ENCODE peak calls at places on chromosome 22, in nine cellular contexts. F, O, V, D, G, Q, U, S and R are unnamed samples.
A peak's percentile ranks its signal among the peaks of the same experiment; 100 is the strongest.

GRCh38 chr22:19336133-19337075 is 44.9 kb upstream of the CLTCL1 start:
- DNase-seq in Q (no peak), G (peak; percentile 13), V (no peak), S (no peak), D (no peak), F (no peak), U (no peak), O (no peak), R (no peak)

GRCh38 chr22:50276143-50276542 is 6.0 kb upstream of the MAPK11 start:
- DNase-seq in U (no peak), Q (peak; percentile 77), F (peak; percentile 87), G (peak; percentile 81), O (peak; percentile 93), V (peak; percentile 43), S (peak; percentile 22), D (peak; percentile 67), R (peak; percentile 50)

GRCh38 chr22:26286091-26286780 is 117.0 kb downstream of the SEZ6L start:
- DNase-seq in D (no peak), F (no peak), G (no peak), O (no peak), U (no peak), V (no peak), Q (no peak), S (no peak), R (no peak)

GRCh38 chr22:32700186-32700882 is 101.2 kb upstream of the TIMP3 start:
- DNase-seq in D (no peak), O (no peak), F (no peak), Q (no peak), G (no peak), S (no peak), U (peak; percentile 48), V (peak; percentile 58), R (no peak)

GRCh38 chr22:29032584-29032983 is 29.0 kb downstream of the C22orf31 start:
- DNase-seq in O (no peak), S (no peak), D (no peak), V (peak; percentile 27), F (no peak), U (peak; percentile 35), Q (peak; percentile 49), G (no peak), R (peak; percentile 39)

GRCh38 chr22:39634530-39635399 is 64.2 kb downstream of the CACNA1I start:
- DNase-seq in Q (peak; percentile 39), G (peak; percentile 49), F (no peak), O (no peak), S (no peak), U (no peak), V (peak; percentile 92), D (no peak), R (peak; percentile 53)

GRCh38 chr22:23419151-23419550 is 160.9 kb downstream of the IGLL1 start:
- DNase-seq in G (no peak), S (no peak), V (no peak), D (no peak), O (no peak), U (no peak), Q (no peak), F (no peak), R (no peak)

GRCh38 chr22:32847067-32847491 is 45.6 kb downstream of the TIMP3 start:
- DNase-seq in V (no peak), Q (no peak), O (no peak), F (no peak), S (peak; percentile 59), D (peak; percentile 52), G (no peak), U (peak; percentile 71), R (no peak)

GRCh38 chr22:23256986-23257888 is 76.9 kb downstream of the BCR start:
- DNase-seq in O (peak; percentile 72), V (no peak), G (peak; percentile 64), F (no peak), U (peak; percentile 51), D (peak; percentile 69), Q (peak; percentile 66), S (peak; percentile 73), R (peak; percentile 30)

GRCh38 chr22:37806409-37807338 is 1.1 kb upstream of the GCAT start:
- DNase-seq in S (no peak), U (peak; percentile 49), G (no peak), F (no peak), O (no peak), D (peak; percentile 39), Q (peak; percentile 40), V (peak; percentile 52), R (peak; percentile 43)

GRCh38 chr22:48740731-48741405 is 1086.8 kb downstream of the BRD1 start:
- DNase-seq in D (no peak), V (no peak), G (no peak), U (no peak), Q (no peak), S (no peak), F (peak; percentile 57), O (peak; percentile 22), R (no peak)

GRCh38 chr22:32020117-32020516 is 22.9 kb upstream of the SLC5A1 start:
- DNase-seq in U (no peak), V (peak; percentile 81), F (no peak), D (no peak), Q (no peak), G (no peak), S (no peak), O (no peak), R (no peak)

GRCh38 chr22:32584650-32585049 is 110.0 kb downstream of the FBXO7 start:
- DNase-seq in O (no peak), V (peak; percentile 64), S (peak; percentile 76), D (no peak), U (no peak), G (no peak), Q (no peak), F (no peak), R (no peak)

GRCh38 chr22:49767355-49768062 is 60.2 kb downstream of the BRD1 start:
- DNase-seq in Q (peak; percentile 14), V (peak; percentile 57), G (peak; percentile 13), S (no peak), D (no peak), O (peak; percentile 45), F (peak; percentile 62), U (no peak), R (no peak)

GRCh38 chr22:48896766-48897637 is 930.7 kb downstream of the BRD1 start:
- DNase-seq in Q (no peak), G (no peak), F (peak; percentile 73), V (no peak), D (no peak), S (no peak), U (no peak), O (peak; percentile 31), R (no peak)

GRCh38 chr22:23752090-23752691 is 1.3 kb upstream of the ZNF70 start:
- DNase-seq in Q (no peak), F (peak; percentile 92), U (no peak), O (no peak), G (peak; percentile 36), V (no peak), D (no peak), S (no peak), R (no peak)

GRCh38 chr22:26826431-26826935 is 169.1 kb downstream of the MIAT start:
- DNase-seq in G (no peak), V (no peak), O (no peak), Q (no peak), U (no peak), S (no peak), F (no peak), D (no peak), R (no peak)

GRCh38 chr22:49365191-49365837 is 462.4 kb downstream of the BRD1 start:
- DNase-seq in U (no peak), S (no peak), D (no peak), G (no peak), F (peak; percentile 49), V (no peak), Q (no peak), O (no peak), R (no peak)

GRCh38 chr22:50537765-50538164 is 7.9 kb upstream of the KLHDC7B start:
- DNase-seq in S (no peak), D (no peak), G (no peak), O (no peak), V (no peak), Q (no peak), F (peak; percentile 64), U (no peak), R (no peak)

GRCh38 chr22:28019360-28019759 is 100.3 kb upstream of the PITPNB start:
- DNase-seq in V (no peak), S (no peak), D (peak; percentile 20), O (peak; percentile 24), U (peak; percentile 13), Q (no peak), G (peak; percentile 3), F (peak; percentile 65), R (peak; percentile 10)

GRCh38 chr22:37045958-37046357 is 5.6 kb upstream of the KCTD17 start:
- DNase-seq in G (no peak), F (no peak), S (no peak), O (no peak), U (no peak), Q (no peak), V (peak; percentile 62), D (no peak), R (no peak)

GRCh38 chr22:50086526-50086925 is 1.3 kb upstream of the MLC1 start:
- DNase-seq in Q (no peak), F (no peak), S (peak; percentile 6), U (no peak), D (no peak), G (no peak), O (no peak), V (peak; percentile 74), R (no peak)

GRCh38 chr22:44459041-44459440 is 39.0 kb downstream of the RTL6 start:
- DNase-seq in V (no peak), U (no peak), S (no peak), G (no peak), O (peak; percentile 22), F (peak; percentile 47), Q (no peak), D (no peak), R (no peak)

GRCh38 chr22:42927966-42928365 is 70.9 kb upstream of the ARFGAP3 start:
- DNase-seq in D (no peak), U (no peak), F (no peak), G (no peak), V (no peak), Q (no peak), O (no peak), S (no peak), R (no peak)
- H3K36me3 ChIP-seq in D (no peaks in the 10 kb centered on the region), U (no peaks in the 10 kb centered on the region), F (no peaks in the 10 kb centered on the region), G (no peaks in the 10 kb centered on the region), V (no peaks in the 10 kb centered on the region), Q (no peaks in the 10 kb centered on the region), O (no peaks in the 10 kb centered on the region), S (no peaks in the 10 kb centered on the region), R (no peaks in the 10 kb centered on the region)

GRCh38 chr22:41301085-41302015 is at the start of gene ZC3H7B:
- DNase-seq in O (peak; percentile 88), F (peak; percentile 96), G (peak; percentile 87), D (peak; percentile 81), V (peak; percentile 74), Q (peak; percentile 86), U (peak; percentile 74), S (peak; percentile 58), R (peak; percentile 88)
- TF ChIP-seq POLR2A in O (peak; percentile 72), F (no peak), G (peak; percentile 62), D (no peak), V (peak; percentile 76), Q (peak; percentile 86), U (no peak), S (peak; percentile 50), R (peak; percentile 74)

GRCh38 chr22:24942301-24942700 is 4.2 kb downstream of the LHFPL7 start:
- DNase-seq in F (no peak), O (no peak), V (no peak), G (no peak), U (no peak), S (no peak), Q (no peak), D (no peak), R (peak; percentile 66)
- H3K4me1 ChIP-seq in F (no peaks in the 10 kb centered on the region), O (no peaks in the 10 kb centered on the region), V (no peaks in the 10 kb centered on the region), G (no peaks in the 10 kb centered on the region), U (no peaks in the 10 kb centered on the region), S (no peaks in the 10 kb centered on the region), Q (no peaks in the 10 kb centered on the region), D (no peaks in the 10 kb centered on the region), R (peaks cover 50% of the 10 kb centered on the region)

GRCh38 chr22:45818130-45819085 is 146.8 kb downstream of the ATXN10 start:
- DNase-seq in D (no peak), U (no peak), S (peak; percentile 16), O (no peak), F (no peak), G (no peak), Q (peak; percentile 68), V (no peak), R (no peak)
- H3K36me3 ChIP-seq in D (no peaks in the 10 kb centered on the region), U (no peaks in the 10 kb centered on the region), S (peaks cover 25% of the 10 kb centered on the region), O (no peaks in the 10 kb centered on the region), F (no peaks in the 10 kb centered on the region), G (no peaks in the 10 kb centered on the region), Q (no peaks in the 10 kb centered on the region), V (peaks cover 23% of the 10 kb centered on the region), R (peaks cover 7% of the 10 kb centered on the region)